ENCODE peak calls at places on chromosomes 3 and 15, in five cellular contexts. One of them, this sample, is unnamed.

GRCh38 chr3:105473521-105474223 is 107.0 kb downstream of the ALCAM start:
- DNase-seq in activated CD4-positive, CD25-positive, alpha-beta regulatory T cell treated with anti-CD3 and anti-CD28 coated beads, Interleukin-2, amount 50 U/mL, for 16 hours: no peak
- DNase-seq in B cell: no peak
- DNase-seq in KG1: no peak
- DNase-seq in iris pigment epithelial cell: peak
- DNase-seq in this sample: peak

GRCh38 chr3:24161841-24162240 is 216.8 kb downstream of the NR1D2 start:
- DNase-seq in activated CD4-positive, CD25-positive, alpha-beta regulatory T cell treated with anti-CD3 and anti-CD28 coated beads, Interleukin-2, amount 50 U/mL, for 16 hours: no peak
- DNase-seq in B cell: no peak
- DNase-seq in KG1: no peak
- DNase-seq in iris pigment epithelial cell: peak
- DNase-seq in this sample: peak

GRCh38 chr3:125374501-125374995 is 577 bp downstream of the ZNF148 start:
- DNase-seq in activated CD4-positive, CD25-positive, alpha-beta regulatory T cell treated with anti-CD3 and anti-CD28 coated beads, Interleukin-2, amount 50 U/mL, for 16 hours: no peak
- DNase-seq in B cell: no peak
- DNase-seq in KG1: no peak
- DNase-seq in iris pigment epithelial cell: peak
- DNase-seq in this sample: peak

GRCh38 chr3:171376125-171376947 is 83.9 kb downstream of the TNIK start:
- DNase-seq in activated CD4-positive, CD25-positive, alpha-beta regulatory T cell treated with anti-CD3 and anti-CD28 coated beads, Interleukin-2, amount 50 U/mL, for 16 hours: no peak
- DNase-seq in B cell: no peak
- DNase-seq in KG1: peak
- DNase-seq in iris pigment epithelial cell: peak
- DNase-seq in this sample: peak

GRCh38 chr3:159239054-159239453 is 437.2 kb downstream of the MFSD1 start:
- DNase-seq in activated CD4-positive, CD25-positive, alpha-beta regulatory T cell treated with anti-CD3 and anti-CD28 coated beads, Interleukin-2, amount 50 U/mL, for 16 hours: no peak
- DNase-seq in B cell: no peak
- DNase-seq in KG1: no peak
- DNase-seq in iris pigment epithelial cell: peak
- DNase-seq in this sample: peak

GRCh38 chr3:78788839-78789238 is 979.0 kb downstream of the ROBO1 start:
- DNase-seq in activated CD4-positive, CD25-positive, alpha-beta regulatory T cell treated with anti-CD3 and anti-CD28 coated beads, Interleukin-2, amount 50 U/mL, for 16 hours: no peak
- DNase-seq in B cell: no peak
- DNase-seq in KG1: no peak
- DNase-seq in iris pigment epithelial cell: no peak
- DNase-seq in this sample: no peak

GRCh38 chr15:70439304-70439877 is 324.0 kb downstream of the UACA start:
- DNase-seq in activated CD4-positive, CD25-positive, alpha-beta regulatory T cell treated with anti-CD3 and anti-CD28 coated beads, Interleukin-2, amount 50 U/mL, for 16 hours: no peak
- DNase-seq in B cell: no peak
- DNase-seq in KG1: no peak
- DNase-seq in iris pigment epithelial cell: no peak
- DNase-seq in this sample: no peak

GRCh38 chr15:44782516-44782915 is 46.2 kb downstream of the TRIM69 start:
- DNase-seq in activated CD4-positive, CD25-positive, alpha-beta regulatory T cell treated with anti-CD3 and anti-CD28 coated beads, Interleukin-2, amount 50 U/mL, for 16 hours: no peak
- DNase-seq in B cell: no peak
- DNase-seq in KG1: no peak
- DNase-seq in iris pigment epithelial cell: peak
- DNase-seq in this sample: no peak

GRCh38 chr3:56693750-56694149 is 10.7 kb upstream of the TASOR start:
- DNase-seq in activated CD4-positive, CD25-positive, alpha-beta regulatory T cell treated with anti-CD3 and anti-CD28 coated beads, Interleukin-2, amount 50 U/mL, for 16 hours: no peak
- DNase-seq in B cell: no peak
- DNase-seq in KG1: no peak
- DNase-seq in iris pigment epithelial cell: no peak
- DNase-seq in this sample: no peak

GRCh38 chr3:82196645-82197044 is 435.2 kb upstream of the GBE1 start:
- DNase-seq in activated CD4-positive, CD25-positive, alpha-beta regulatory T cell treated with anti-CD3 and anti-CD28 coated beads, Interleukin-2, amount 50 U/mL, for 16 hours: no peak
- DNase-seq in B cell: no peak
- DNase-seq in KG1: no peak
- DNase-seq in iris pigment epithelial cell: no peak
- DNase-seq in this sample: no peak

GRCh38 chr15:57534279-57534678 is 57.4 kb upstream of the MYZAP start:
- DNase-seq in activated CD4-positive, CD25-positive, alpha-beta regulatory T cell treated with anti-CD3 and anti-CD28 coated beads, Interleukin-2, amount 50 U/mL, for 16 hours: no peak
- DNase-seq in B cell: no peak
- DNase-seq in KG1: no peak
- DNase-seq in iris pigment epithelial cell: no peak
- DNase-seq in this sample: no peak

GRCh38 chr3:172391592-172392302 is 56.5 kb downstream of the GHSR start:
- DNase-seq in activated CD4-positive, CD25-positive, alpha-beta regulatory T cell treated with anti-CD3 and anti-CD28 coated beads, Interleukin-2, amount 50 U/mL, for 16 hours: no peak
- DNase-seq in B cell: no peak
- DNase-seq in KG1: no peak
- DNase-seq in iris pigment epithelial cell: peak
- DNase-seq in this sample: peak

GRCh38 chr15:98455899-98456298 is 192.4 kb upstream of the IGF1R start:
- DNase-seq in activated CD4-positive, CD25-positive, alpha-beta regulatory T cell treated with anti-CD3 and anti-CD28 coated beads, Interleukin-2, amount 50 U/mL, for 16 hours: no peak
- DNase-seq in B cell: no peak
- DNase-seq in KG1: no peak
- DNase-seq in iris pigment epithelial cell: no peak
- DNase-seq in this sample: no peak

GRCh38 chr3:39494781-39495180 is 27.3 kb downstream of the MOBP start:
- DNase-seq in activated CD4-positive, CD25-positive, alpha-beta regulatory T cell treated with anti-CD3 and anti-CD28 coated beads, Interleukin-2, amount 50 U/mL, for 16 hours: no peak
- DNase-seq in B cell: no peak
- DNase-seq in KG1: no peak
- DNase-seq in iris pigment epithelial cell: no peak
- DNase-seq in this sample: no peak

GRCh38 chr15:75725719-75726607 is 13.3 kb upstream of the CSPG4 start:
- DNase-seq in activated CD4-positive, CD25-positive, alpha-beta regulatory T cell treated with anti-CD3 and anti-CD28 coated beads, Interleukin-2, amount 50 U/mL, for 16 hours: no peak
- DNase-seq in B cell: no peak
- DNase-seq in KG1: no peak
- DNase-seq in iris pigment epithelial cell: no peak
- DNase-seq in this sample: peak

GRCh38 chr3:129812589-129812988 is 80.9 kb downstream of the TMCC1 start:
- DNase-seq in activated CD4-positive, CD25-positive, alpha-beta regulatory T cell treated with anti-CD3 and anti-CD28 coated beads, Interleukin-2, amount 50 U/mL, for 16 hours: no peak
- DNase-seq in B cell: no peak
- DNase-seq in KG1: no peak
- DNase-seq in iris pigment epithelial cell: no peak
- DNase-seq in this sample: no peak

GRCh38 chr3:150243466-150243865 is 164.6 kb upstream of the TSC22D2 start:
- DNase-seq in activated CD4-positive, CD25-positive, alpha-beta regulatory T cell treated with anti-CD3 and anti-CD28 coated beads, Interleukin-2, amount 50 U/mL, for 16 hours: no peak
- DNase-seq in B cell: no peak
- DNase-seq in KG1: no peak
- DNase-seq in iris pigment epithelial cell: no peak
- DNase-seq in this sample: no peak

GRCh38 chr3:143480306-143480852 is 360.8 kb downstream of the CHST2 start:
- DNase-seq in activated CD4-positive, CD25-positive, alpha-beta regulatory T cell treated with anti-CD3 and anti-CD28 coated beads, Interleukin-2, amount 50 U/mL, for 16 hours: no peak
- DNase-seq in B cell: no peak
- DNase-seq in KG1: no peak
- DNase-seq in iris pigment epithelial cell: peak
- DNase-seq in this sample: peak

GRCh38 chr15:77032647-77033416 is 37.9 kb downstream of the PSTPIP1 start:
- DNase-seq in activated CD4-positive, CD25-positive, alpha-beta regulatory T cell treated with anti-CD3 and anti-CD28 coated beads, Interleukin-2, amount 50 U/mL, for 16 hours: no peak
- DNase-seq in B cell: peak
- DNase-seq in KG1: no peak
- DNase-seq in iris pigment epithelial cell: no peak
- DNase-seq in this sample: no peak

GRCh38 chr15:96360581-96361308 is 30.2 kb downstream of the NR2F2 start:
- DNase-seq in activated CD4-positive, CD25-positive, alpha-beta regulatory T cell treated with anti-CD3 and anti-CD28 coated beads, Interleukin-2, amount 50 U/mL, for 16 hours: no peak
- DNase-seq in B cell: no peak
- DNase-seq in KG1: no peak
- DNase-seq in iris pigment epithelial cell: no peak
- DNase-seq in this sample: peak

GRCh38 chr15:70576276-70576675 is 187.1 kb downstream of the UACA start:
- DNase-seq in activated CD4-positive, CD25-positive, alpha-beta regulatory T cell treated with anti-CD3 and anti-CD28 coated beads, Interleukin-2, amount 50 U/mL, for 16 hours: no peak
- DNase-seq in B cell: no peak
- DNase-seq in KG1: no peak
- DNase-seq in iris pigment epithelial cell: no peak
- DNase-seq in this sample: no peak

GRCh38 chr3:46359748-46360509 is 6.0 kb downstream of the CCR2 start:
- DNase-seq in activated CD4-positive, CD25-positive, alpha-beta regulatory T cell treated with anti-CD3 and anti-CD28 coated beads, Interleukin-2, amount 50 U/mL, for 16 hours: no peak
- DNase-seq in B cell: no peak
- DNase-seq in KG1: no peak
- DNase-seq in iris pigment epithelial cell: no peak
- DNase-seq in this sample: no peak

GRCh38 chr15:65377105-65377975 is 462 bp downstream of the IGDCC3 start:
- DNase-seq in activated CD4-positive, CD25-positive, alpha-beta regulatory T cell treated with anti-CD3 and anti-CD28 coated beads, Interleukin-2, amount 50 U/mL, for 16 hours: no peak
- DNase-seq in B cell: no peak
- DNase-seq in KG1: no peak
- DNase-seq in iris pigment epithelial cell: peak
- DNase-seq in this sample: peak

GRCh38 chr3:45088959-45089358 is 57.2 kb downstream of the CDCP1 start:
- DNase-seq in activated CD4-positive, CD25-positive, alpha-beta regulatory T cell treated with anti-CD3 and anti-CD28 coated beads, Interleukin-2, amount 50 U/mL, for 16 hours: no peak
- DNase-seq in B cell: no peak
- DNase-seq in KG1: no peak
- DNase-seq in iris pigment epithelial cell: no peak
- DNase-seq in this sample: no peak

GRCh38 chr3:191761906-191762305 is 300.9 kb downstream of the PYDC2 start:
- DNase-seq in activated CD4-positive, CD25-positive, alpha-beta regulatory T cell treated with anti-CD3 and anti-CD28 coated beads, Interleukin-2, amount 50 U/mL, for 16 hours: no peak
- DNase-seq in B cell: no peak
- DNase-seq in KG1: no peak
- DNase-seq in iris pigment epithelial cell: no peak
- DNase-seq in this sample: no peak

GRCh38 chr3:81799403-81799802 is 38.0 kb upstream of the GBE1 start:
- DNase-seq in activated CD4-positive, CD25-positive, alpha-beta regulatory T cell treated with anti-CD3 and anti-CD28 coated beads, Interleukin-2, amount 50 U/mL, for 16 hours: no peak
- DNase-seq in B cell: no peak
- DNase-seq in KG1: no peak
- DNase-seq in iris pigment epithelial cell: peak
- DNase-seq in this sample: no peak

GRCh38 chr3:88661433-88661824 is 446.0 kb upstream of the EPHA3 start:
- DNase-seq in activated CD4-positive, CD25-positive, alpha-beta regulatory T cell treated with anti-CD3 and anti-CD28 coated beads, Interleukin-2, amount 50 U/mL, for 16 hours: no peak
- DNase-seq in B cell: no peak
- DNase-seq in KG1: no peak
- DNase-seq in iris pigment epithelial cell: no peak
- DNase-seq in this sample: no peak

GRCh38 chr3:172512363-172512762 is 10.9 kb downstream of the TNFSF10 start:
- DNase-seq in activated CD4-positive, CD25-positive, alpha-beta regulatory T cell treated with anti-CD3 and anti-CD28 coated beads, Interleukin-2, amount 50 U/mL, for 16 hours: no peak
- DNase-seq in B cell: peak
- DNase-seq in KG1: peak
- DNase-seq in iris pigment epithelial cell: peak
- DNase-seq in this sample: peak

GRCh38 chr15:39744334-39745103 is 38.1 kb downstream of the FSIP1 start:
- DNase-seq in activated CD4-positive, CD25-positive, alpha-beta regulatory T cell treated with anti-CD3 and anti-CD28 coated beads, Interleukin-2, amount 50 U/mL, for 16 hours: no peak
- DNase-seq in B cell: no peak
- DNase-seq in KG1: no peak
- DNase-seq in iris pigment epithelial cell: no peak
- DNase-seq in this sample: no peak

GRCh38 chr15:92809880-92810361 is 90.2 kb upstream of the CHD2 start:
- DNase-seq in activated CD4-positive, CD25-positive, alpha-beta regulatory T cell treated with anti-CD3 and anti-CD28 coated beads, Interleukin-2, amount 50 U/mL, for 16 hours: no peak
- DNase-seq in B cell: peak
- DNase-seq in KG1: no peak
- DNase-seq in iris pigment epithelial cell: peak
- DNase-seq in this sample: peak

GRCh38 chr15:58462547-58462946 is 30.8 kb downstream of the LIPC start:
- DNase-seq in activated CD4-positive, CD25-positive, alpha-beta regulatory T cell treated with anti-CD3 and anti-CD28 coated beads, Interleukin-2, amount 50 U/mL, for 16 hours: no peak
- DNase-seq in B cell: no peak
- DNase-seq in KG1: no peak
- DNase-seq in iris pigment epithelial cell: no peak
- DNase-seq in this sample: no peak